ENCODE peak calls at places on chromosome 15, in five cellular contexts. One of them, this sample, is unnamed.

GRCh38 chr15:100571592-100572167 is 30.3 kb downstream of the LINS1 start:
- DNase-seq in erythroblast: no peak
- DNase-seq in ovary: no peak
- DNase-seq in GM04503: no peak
- DNase-seq in A549: no peak
- DNase-seq in this sample: no peak

GRCh38 chr15:62124953-62125263 is 40.2 kb downstream of the C2CD4B start:
- DNase-seq in GM04503: no peak
- DNase-seq in ovary: no peak
- DNase-seq in erythroblast: no peak
- DNase-seq in A549: no peak
- DNase-seq in this sample: peak

GRCh38 chr15:85318048-85318731 is 62.2 kb upstream of the AKAP13 start:
- DNase-seq in erythroblast: no peak
- DNase-seq in A549: peak
- DNase-seq in GM04503: peak
- DNase-seq in ovary: no peak
- DNase-seq in this sample: no peak

GRCh38 chr15:69090197-69090948 is 70.1 kb upstream of the GLCE start:
- DNase-seq in A549: no peak
- DNase-seq in ovary: no peak
- DNase-seq in GM04503: no peak
- DNase-seq in erythroblast: no peak
- DNase-seq in this sample: no peak

GRCh38 chr15:72172796-72173195 is 24.8 kb downstream of the GRAMD2A start:
- DNase-seq in GM04503: no peak
- DNase-seq in A549: no peak
- DNase-seq in erythroblast: no peak
- DNase-seq in ovary: no peak
- DNase-seq in this sample: no peak

GRCh38 chr15:39752991-39753390 is 29.6 kb downstream of the FSIP1 start:
- DNase-seq in ovary: no peak
- DNase-seq in erythroblast: no peak
- DNase-seq in GM04503: no peak
- DNase-seq in A549: no peak
- DNase-seq in this sample: no peak

GRCh38 chr15:40930430-40931299 is 1.5 kb downstream of the DLL4 start:
- DNase-seq in A549: no peak
- DNase-seq in erythroblast: peak
- DNase-seq in GM04503: no peak
- DNase-seq in ovary: peak
- DNase-seq in this sample: peak

GRCh38 chr15:95557226-95558046 is 773.1 kb upstream of the NR2F2 start:
- DNase-seq in erythroblast: no peak
- DNase-seq in GM04503: peak
- DNase-seq in ovary: no peak
- DNase-seq in A549: peak
- DNase-seq in this sample: peak

GRCh38 chr15:26882616-26883365 is 15.9 kb downstream of the GABRA5 start:
- DNase-seq in erythroblast: no peak
- DNase-seq in GM04503: no peak
- DNase-seq in ovary: no peak
- DNase-seq in A549: no peak
- DNase-seq in this sample: no peak

GRCh38 chr15:74381190-74381453 is 13.7 kb upstream of the CYP11A1 start:
- DNase-seq in erythroblast: no peak
- DNase-seq in ovary: no peak
- DNase-seq in A549: no peak
- DNase-seq in GM04503: no peak
- DNase-seq in this sample: no peak

GRCh38 chr15:44315164-44315563 is 26.6 kb downstream of the GOLM2 start:
- DNase-seq in GM04503: no peak
- DNase-seq in A549: no peak
- DNase-seq in erythroblast: no peak
- DNase-seq in ovary: no peak
- DNase-seq in this sample: no peak

GRCh38 chr15:41043276-41043675 is 72.8 kb downstream of the INO80 start:
- DNase-seq in ovary: no peak
- DNase-seq in A549: no peak
- DNase-seq in GM04503: peak
- DNase-seq in erythroblast: no peak
- DNase-seq in this sample: no peak

GRCh38 chr15:47366884-47367283 is 350.4 kb upstream of the SEMA6D start:
- DNase-seq in erythroblast: no peak
- DNase-seq in A549: no peak
- DNase-seq in ovary: no peak
- DNase-seq in GM04503: no peak
- DNase-seq in this sample: no peak

GRCh38 chr15:47872869-47873301 is 155.6 kb downstream of the SEMA6D start:
- DNase-seq in ovary: no peak
- DNase-seq in GM04503: no peak
- DNase-seq in erythroblast: no peak
- DNase-seq in A549: no peak
- DNase-seq in this sample: no peak